ENCODE peak calls at places on chromosome 9, in five cellular contexts. One of them, this sample, is unnamed.

GRCh38 chr9:112887377-112887776 is 3.3 kb downstream of the SLC46A2 start:
- DNase-seq in K562: peak
- DNase-seq in GM12878: no peak
- DNase-seq in HepG2: peak
- DNase-seq in GM12892: no peak
- DNase-seq in this sample: no peak

GRCh38 chr9:81556923-81557322 is 132.4 kb downstream of the TLE1 start:
- DNase-seq in K562: no peak
- DNase-seq in GM12892: no peak
- DNase-seq in HepG2: no peak
- DNase-seq in GM12878: no peak
- DNase-seq in this sample: no peak

GRCh38 chr9:88256216-88256615 is 117.9 kb upstream of the SPATA31C2 start:
- DNase-seq in GM12878: no peak
- DNase-seq in K562: no peak
- DNase-seq in GM12892: no peak
- DNase-seq in HepG2: no peak
- DNase-seq in this sample: no peak

GRCh38 chr9:128127990-128128835 is 684 bp upstream of the PTGES2 start:
- DNase-seq in GM12892: peak
- DNase-seq in HepG2: peak
- DNase-seq in GM12878: peak
- DNase-seq in K562: peak
- DNase-seq in this sample: peak

GRCh38 chr9:114965565-114965964 is 35.2 kb upstream of the TNFSF8 start:
- DNase-seq in HepG2: no peak
- DNase-seq in GM12878: no peak
- DNase-seq in K562: no peak
- DNase-seq in GM12892: no peak
- DNase-seq in this sample: no peak

GRCh38 chr9:6876195-6876594 is 118.4 kb downstream of the KDM4C start:
- DNase-seq in GM12878: no peak
- DNase-seq in HepG2: no peak
- DNase-seq in K562: no peak
- DNase-seq in GM12892: no peak
- DNase-seq in this sample: no peak

GRCh38 chr9:104863180-104863883 is 64.6 kb downstream of the ABCA1 start:
- DNase-seq in K562: peak
- DNase-seq in GM12878: peak
- DNase-seq in GM12892: peak
- DNase-seq in HepG2: peak
- DNase-seq in this sample: peak

GRCh38 chr9:11931109-11931508 is 762.1 kb upstream of the TYRP1 start:
- DNase-seq in HepG2: no peak
- DNase-seq in GM12892: no peak
- DNase-seq in K562: no peak
- DNase-seq in GM12878: no peak
- DNase-seq in this sample: no peak

GRCh38 chr9:71812385-71812784 is 44.1 kb upstream of the CEMIP2 start:
- DNase-seq in HepG2: no peak
- DNase-seq in GM12878: no peak
- DNase-seq in GM12892: no peak
- DNase-seq in K562: no peak
- DNase-seq in this sample: no peak

GRCh38 chr9:108645520-108645919 is 210.3 kb downstream of the ACTL7B start:
- DNase-seq in GM12892: no peak
- DNase-seq in GM12878: no peak
- DNase-seq in K562: no peak
- DNase-seq in HepG2: no peak
- DNase-seq in this sample: no peak

GRCh38 chr9:107683566-107683965 is 194.0 kb upstream of the KLF4 start:
- DNase-seq in GM12892: no peak
- DNase-seq in K562: no peak
- DNase-seq in HepG2: no peak
- DNase-seq in GM12878: no peak
- DNase-seq in this sample: no peak

GRCh38 chr9:136723362-136723976 is 11.1 kb downstream of the DIPK1B start:
- DNase-seq in GM12878: no peak
- DNase-seq in HepG2: no peak
- DNase-seq in GM12892: no peak
- DNase-seq in K562: no peak
- DNase-seq in this sample: no peak

GRCh38 chr9:23683021-23683431 is 143.0 kb downstream of the ELAVL2 start:
- DNase-seq in GM12878: no peak
- DNase-seq in GM12892: no peak
- DNase-seq in K562: no peak
- DNase-seq in HepG2: no peak
- DNase-seq in this sample: no peak

GRCh38 chr9:126698756-126699155 is 85.0 kb downstream of the LMX1B start:
- DNase-seq in HepG2: no peak
- DNase-seq in GM12878: no peak
- DNase-seq in K562: no peak
- DNase-seq in GM12892: peak
- DNase-seq in this sample: no peak

GRCh38 chr9:101706261-101706798 is 32.1 kb downstream of the GRIN3A start:
- DNase-seq in GM12892: no peak
- DNase-seq in GM12878: no peak
- DNase-seq in K562: no peak
- DNase-seq in HepG2: no peak
- DNase-seq in this sample: no peak

GRCh38 chr9:124559871-124560270 is 52.7 kb upstream of the NR5A1 start:
- DNase-seq in GM12878: no peak
- DNase-seq in K562: no peak
- DNase-seq in GM12892: no peak
- DNase-seq in HepG2: no peak
- DNase-seq in this sample: no peak

GRCh38 chr9:105385372-105385985 is 62.4 kb upstream of the FSD1L start:
- DNase-seq in HepG2: no peak
- DNase-seq in GM12878: peak
- DNase-seq in GM12892: no peak
- DNase-seq in K562: no peak
- DNase-seq in this sample: peak

GRCh38 chr9:137158625-137159024 is 11.2 kb downstream of the LRRC26 start:
- DNase-seq in GM12878: no peak
- DNase-seq in K562: no peak
- DNase-seq in HepG2: no peak
- DNase-seq in GM12892: no peak
- DNase-seq in this sample: no peak

GRCh38 chr9:82991684-82992083 is 71.3 kb downstream of the RASEF start:
- DNase-seq in K562: no peak
- DNase-seq in GM12892: no peak
- DNase-seq in GM12878: no peak
- DNase-seq in HepG2: peak
- DNase-seq in this sample: no peak

GRCh38 chr9:123871781-123872180 is 58.1 kb downstream of the DENND1A start:
- DNase-seq in GM12878: no peak
- DNase-seq in HepG2: no peak
- DNase-seq in GM12892: no peak
- DNase-seq in K562: no peak
- DNase-seq in this sample: no peak

GRCh38 chr9:128081052-128081451 is 13.0 kb downstream of the SLC25A25 start:
- DNase-seq in K562: peak
- DNase-seq in GM12878: no peak
- DNase-seq in HepG2: no peak
- DNase-seq in GM12892: no peak
- DNase-seq in this sample: no peak

GRCh38 chr9:83154821-83155220 is 91.9 kb upstream of the RASEF start:
- DNase-seq in GM12878: no peak
- DNase-seq in HepG2: no peak
- DNase-seq in GM12892: no peak
- DNase-seq in K562: no peak
- DNase-seq in this sample: no peak

GRCh38 chr9:113493080-113493615 is 29.6 kb downstream of the RGS3 start:
- DNase-seq in GM12878: no peak
- DNase-seq in HepG2: no peak
- DNase-seq in GM12892: no peak
- DNase-seq in K562: no peak
- DNase-seq in this sample: no peak

GRCh38 chr9:21549890-21550289 is 67.8 kb upstream of the IFNE start:
- DNase-seq in GM12892: no peak
- DNase-seq in K562: no peak
- DNase-seq in HepG2: no peak
- DNase-seq in GM12878: no peak
- DNase-seq in this sample: no peak

GRCh38 chr9:21550392-21550791 is 68.3 kb upstream of the IFNE start:
- DNase-seq in GM12878: no peak
- DNase-seq in HepG2: no peak
- DNase-seq in K562: no peak
- DNase-seq in GM12892: no peak
- DNase-seq in this sample: no peak

GRCh38 chr9:21551401-21551800 is 69.3 kb upstream of the IFNE start:
- DNase-seq in GM12878: no peak
- DNase-seq in HepG2: no peak
- DNase-seq in GM12892: no peak
- DNase-seq in K562: no peak
- DNase-seq in this sample: no peak

GRCh38 chr9:21546949-21547348 is 64.8 kb upstream of the IFNE start:
- DNase-seq in HepG2: no peak
- DNase-seq in GM12878: no peak
- DNase-seq in GM12892: no peak
- DNase-seq in K562: no peak
- DNase-seq in this sample: no peak

GRCh38 chr9:21549251-21549765 is 67.2 kb upstream of the IFNE start:
- DNase-seq in K562: no peak
- DNase-seq in GM12878: no peak
- DNase-seq in GM12892: no peak
- DNase-seq in HepG2: no peak
- DNase-seq in this sample: no peak
- TF ChIP-seq POLR2AphosphoS5 in K562: no peak
- TF ChIP-seq POLR2AphosphoS5 in GM12878: no peak
- TF ChIP-seq POLR2AphosphoS5 in GM12892: no peak
- TF ChIP-seq POLR2AphosphoS5 in HepG2: no peak
- TF ChIP-seq POLR2AphosphoS5 in this sample: no peak

DNA sequence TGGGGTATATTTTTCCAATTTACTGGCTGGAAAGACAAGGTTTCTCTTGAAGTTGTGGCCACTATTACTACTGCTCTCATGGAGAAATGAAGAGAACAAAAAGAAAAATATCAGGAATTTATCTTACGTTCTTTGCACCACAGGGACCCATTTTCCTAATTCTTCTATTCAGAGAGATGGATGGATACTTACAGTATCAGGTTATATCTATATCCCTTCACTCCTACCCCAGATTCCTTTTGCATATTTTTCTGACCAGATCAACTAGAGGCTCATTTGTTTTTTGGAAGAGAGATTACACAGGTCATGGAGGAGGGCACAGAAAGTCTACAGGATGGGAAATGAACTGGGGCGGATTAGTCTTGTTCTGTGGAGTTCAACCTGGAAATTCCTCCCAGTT is 277.2 kb upstream of the VLDLR start:
- DNase-seq in GM12892: no peak
- DNase-seq in HepG2: no peak
- DNase-seq in K562: no peak
- DNase-seq in GM12878: no peak
- DNase-seq in this sample: no peak
- TF ChIP-seq POLR2A in GM12892: no peak
- TF ChIP-seq POLR2A in HepG2: no peak
- TF ChIP-seq POLR2A in K562: no peak
- TF ChIP-seq POLR2A in GM12878: no peak
- TF ChIP-seq POLR2A in this sample: no peak

DNA sequence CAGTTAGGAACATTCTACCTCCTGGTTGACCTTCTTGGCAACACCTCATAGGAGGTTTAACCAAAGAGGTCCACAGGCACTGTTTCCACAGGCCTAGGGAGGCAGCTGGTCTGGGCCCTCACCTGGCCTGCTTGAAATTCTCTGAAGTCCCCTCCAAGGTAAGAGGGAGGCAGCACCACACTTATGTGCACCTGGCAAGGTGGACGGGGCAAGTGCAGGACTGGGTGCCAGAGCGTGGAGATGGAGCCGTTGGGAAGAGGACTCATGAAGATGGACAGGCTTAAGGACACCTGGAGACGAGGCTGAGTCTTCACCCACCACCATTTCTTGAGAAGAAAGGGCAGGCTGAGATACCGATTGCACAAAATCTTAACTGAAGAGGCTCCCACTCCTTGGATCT is 6.6 kb upstream of the BARHL1 start:
- DNase-seq in HepG2: no peak
- DNase-seq in GM12892: no peak
- DNase-seq in GM12878: no peak
- DNase-seq in K562: no peak
- DNase-seq in this sample: no peak
- TF ChIP-seq TAF1 in HepG2: no peak
- TF ChIP-seq TAF1 in GM12892: no peak
- TF ChIP-seq TAF1 in GM12878: no peak
- TF ChIP-seq TAF1 in K562: no peak
- TF ChIP-seq TAF1 in this sample: no peak

GRCh38 chr9:70105142-70105541 is 61.5 kb downstream of the MAMDC2 start:
- DNase-seq in K562: no peak
- DNase-seq in GM12878: no peak
- DNase-seq in GM12892: no peak
- DNase-seq in HepG2: no peak
- DNase-seq in this sample: no peak
- TF ChIP-seq POLR2AphosphoS5 in K562: no peak
- TF ChIP-seq POLR2AphosphoS5 in GM12878: no peak
- TF ChIP-seq POLR2AphosphoS5 in GM12892: no peak
- TF ChIP-seq POLR2AphosphoS5 in HepG2: no peak
- TF ChIP-seq POLR2AphosphoS5 in this sample: no peak

DNA sequence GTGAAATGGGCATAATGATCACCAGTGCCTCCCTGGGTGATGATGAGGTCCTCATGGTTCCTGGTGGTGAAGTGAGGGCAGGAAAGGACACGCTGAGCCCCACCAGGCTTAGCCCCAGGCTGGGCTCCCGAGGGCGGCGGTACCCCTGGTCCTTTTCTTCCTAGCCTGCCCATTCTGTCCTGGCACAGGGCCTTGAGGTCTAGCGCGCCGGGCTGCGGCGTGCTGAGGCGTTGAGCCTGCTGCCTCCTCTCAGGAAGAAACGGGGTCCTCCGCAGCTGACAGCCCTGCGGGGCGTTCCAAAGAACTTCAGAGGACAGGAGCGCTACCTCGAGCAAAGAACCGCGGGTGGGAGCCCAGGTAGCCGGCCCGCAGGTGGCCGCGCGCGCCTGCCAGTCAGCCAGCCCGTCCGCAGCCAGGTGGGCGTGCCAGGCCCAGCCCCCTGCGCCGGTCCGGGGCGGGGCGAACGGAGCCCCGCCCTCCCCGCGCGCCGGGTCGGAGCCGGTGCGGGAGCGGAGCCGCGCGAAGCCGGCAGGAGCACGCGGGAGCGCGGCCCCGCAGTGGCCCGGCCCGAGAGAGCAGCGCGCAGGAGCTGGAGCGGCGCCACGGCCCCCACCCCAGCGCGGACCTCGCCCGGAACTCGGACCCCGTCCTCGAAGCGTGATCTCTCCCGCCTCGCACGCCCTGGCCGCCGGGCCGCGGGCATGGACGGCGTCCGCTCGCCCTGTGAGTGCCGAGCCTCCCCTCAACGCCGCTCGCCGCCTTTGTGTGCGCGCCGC is at the start of gene WNK2:
- DNase-seq in GM12892: peak
- DNase-seq in HepG2: no peak
- DNase-seq in K562: peak
- DNase-seq in GM12878: no peak
- DNase-seq in this sample: peak
- TF ChIP-seq POLR2A in GM12892: no peak
- TF ChIP-seq POLR2A in HepG2: peak
- TF ChIP-seq POLR2A in K562: no peak
- TF ChIP-seq POLR2A in GM12878: no peak
- TF ChIP-seq POLR2A in this sample: no peak

GRCh38 chr9:21833090-21833801 is 30.8 kb downstream of the MTAP start:
- DNase-seq in K562: no peak
- DNase-seq in GM12892: no peak
- DNase-seq in GM12878: peak
- DNase-seq in HepG2: no peak
- DNase-seq in this sample: no peak
- TF ChIP-seq TAF1 in K562: no peak
- TF ChIP-seq TAF1 in GM12892: no peak
- TF ChIP-seq TAF1 in GM12878: no peak
- TF ChIP-seq TAF1 in HepG2: no peak
- TF ChIP-seq TAF1 in this sample: no peak

This sample was measured in GM12891.